ENCODE peak calls at places on chromosome 1, in seven cellular contexts. One of them, this sample, is unnamed.

GRCh38 chr1:12636098-12636950 is 7.6 kb upstream of the AADACL4 start:
- DNase-seq in hippocampal formation: no peak
- DNase-seq in stimulated activated CD4-positive, alpha-beta T cell treated with anti-CD3 and anti-CD28 coated beads, Interleukin-1b, Interleukin-23, amount 100 ng/mL, for 1 hour: no peak
- DNase-seq in endodermal cell: peak; percentile 87
- DNase-seq in GM20000: no peak
- DNase-seq in fibroblast of lung: no peak
- DNase-seq in Right ventricle myocardium superior: peak; percentile 66
- DNase-seq in this sample: peak; percentile 86

GRCh38 chr1:223102797-223103533 is 40.1 kb downstream of the TLR5 start:
- DNase-seq in hippocampal formation: no peak
- DNase-seq in stimulated activated CD4-positive, alpha-beta T cell treated with anti-CD3 and anti-CD28 coated beads, Interleukin-1b, Interleukin-23, amount 100 ng/mL, for 1 hour: no peak
- DNase-seq in endodermal cell: no peak
- DNase-seq in GM20000: no peak
- DNase-seq in fibroblast of lung: no peak
- DNase-seq in Right ventricle myocardium superior: peak; percentile 54
- DNase-seq in this sample: no peak

GRCh38 chr1:17304155-17304826 is 3.7 kb upstream of the PADI4 start:
- DNase-seq in hippocampal formation: no peak
- DNase-seq in stimulated activated CD4-positive, alpha-beta T cell treated with anti-CD3 and anti-CD28 coated beads, Interleukin-1b, Interleukin-23, amount 100 ng/mL, for 1 hour: no peak
- DNase-seq in endodermal cell: peak; percentile 65
- DNase-seq in GM20000: no peak
- DNase-seq in fibroblast of lung: peak; percentile 7
- DNase-seq in Right ventricle myocardium superior: no peak
- DNase-seq in this sample: no peak

GRCh38 chr1:93447481-93448291 is at the start of gene FNBP1L:
- DNase-seq in hippocampal formation: no peak
- DNase-seq in stimulated activated CD4-positive, alpha-beta T cell treated with anti-CD3 and anti-CD28 coated beads, Interleukin-1b, Interleukin-23, amount 100 ng/mL, for 1 hour: peak; percentile 41
- DNase-seq in endodermal cell: peak; percentile 97
- DNase-seq in GM20000: peak; percentile 76
- DNase-seq in fibroblast of lung: peak; percentile 59
- DNase-seq in Right ventricle myocardium superior: peak; percentile 84
- DNase-seq in this sample: peak; percentile 95

GRCh38 chr1:47568763-47569162 is 130.9 kb downstream of the FOXD2 start:
- DNase-seq in hippocampal formation: no peak
- DNase-seq in stimulated activated CD4-positive, alpha-beta T cell treated with anti-CD3 and anti-CD28 coated beads, Interleukin-1b, Interleukin-23, amount 100 ng/mL, for 1 hour: no peak
- DNase-seq in endodermal cell: no peak
- DNase-seq in GM20000: no peak
- DNase-seq in fibroblast of lung: no peak
- DNase-seq in Right ventricle myocardium superior: no peak
- DNase-seq in this sample: no peak

GRCh38 chr1:189103956-189104355 is 1373.7 kb downstream of the BRINP3 start:
- DNase-seq in hippocampal formation: no peak
- DNase-seq in stimulated activated CD4-positive, alpha-beta T cell treated with anti-CD3 and anti-CD28 coated beads, Interleukin-1b, Interleukin-23, amount 100 ng/mL, for 1 hour: no peak
- DNase-seq in endodermal cell: no peak
- DNase-seq in GM20000: no peak
- DNase-seq in fibroblast of lung: no peak
- DNase-seq in Right ventricle myocardium superior: no peak
- DNase-seq in this sample: no peak

GRCh38 chr1:153535664-153536585 is at the start of gene S100A6:
- DNase-seq in hippocampal formation: no peak
- DNase-seq in stimulated activated CD4-positive, alpha-beta T cell treated with anti-CD3 and anti-CD28 coated beads, Interleukin-1b, Interleukin-23, amount 100 ng/mL, for 1 hour: peak; percentile 47
- DNase-seq in endodermal cell: peak; percentile 68
- DNase-seq in GM20000: peak; percentile 58
- DNase-seq in fibroblast of lung: peak; percentile 90
- DNase-seq in Right ventricle myocardium superior: peak; percentile 94
- DNase-seq in this sample: peak; percentile 93

GRCh38 chr1:27341525-27342252 is at the start of gene SYTL1:
- DNase-seq in hippocampal formation: no peak
- DNase-seq in stimulated activated CD4-positive, alpha-beta T cell treated with anti-CD3 and anti-CD28 coated beads, Interleukin-1b, Interleukin-23, amount 100 ng/mL, for 1 hour: no peak
- DNase-seq in endodermal cell: peak; percentile 88
- DNase-seq in GM20000: peak; percentile 83
- DNase-seq in fibroblast of lung: peak; percentile 56
- DNase-seq in Right ventricle myocardium superior: peak; percentile 61
- DNase-seq in this sample: peak; percentile 76

GRCh38 chr1:91754348-91754747 is 131.6 kb downstream of the TGFBR3 start:
- DNase-seq in hippocampal formation: no peak
- DNase-seq in stimulated activated CD4-positive, alpha-beta T cell treated with anti-CD3 and anti-CD28 coated beads, Interleukin-1b, Interleukin-23, amount 100 ng/mL, for 1 hour: no peak
- DNase-seq in endodermal cell: no peak
- DNase-seq in GM20000: peak; percentile 36
- DNase-seq in fibroblast of lung: peak; percentile 52
- DNase-seq in Right ventricle myocardium superior: no peak
- DNase-seq in this sample: peak; percentile 36

GRCh38 chr1:244341455-244342450 is 110.0 kb downstream of the ADSS2 start:
- DNase-seq in hippocampal formation: peak; percentile 29
- DNase-seq in stimulated activated CD4-positive, alpha-beta T cell treated with anti-CD3 and anti-CD28 coated beads, Interleukin-1b, Interleukin-23, amount 100 ng/mL, for 1 hour: no peak
- DNase-seq in endodermal cell: peak; percentile 89
- DNase-seq in GM20000: no peak
- DNase-seq in fibroblast of lung: no peak
- DNase-seq in Right ventricle myocardium superior: no peak
- DNase-seq in this sample: no peak

This sample was measured in GM03348.